ENCODE peak calls at places on chromosome 17, in four cellular contexts. One of them, this sample, is unnamed. For H3K36me3, the result is how much of the 10 kb centered on the place peaks cover.

GRCh38 chr17:72166040-72166439 is 45.2 kb downstream of the SOX9 start:
- DNase-seq in PC-3: no peak
- DNase-seq in right lobe of liver: no peak
- DNase-seq in cardiac muscle cell: no peak
- DNase-seq in this sample: no peak

GRCh38 chr17:33209671-33210070 is 83.4 kb downstream of the ASIC2 start:
- DNase-seq in right lobe of liver: no peak
- DNase-seq in PC-3: no peak
- DNase-seq in cardiac muscle cell: no peak
- DNase-seq in this sample: no peak

GRCh38 chr17:54408741-54409140 is 491.9 kb upstream of the TOM1L1 start:
- DNase-seq in cardiac muscle cell: no peak
- DNase-seq in right lobe of liver: no peak
- DNase-seq in PC-3: no peak
- DNase-seq in this sample: no peak

GRCh38 chr17:16475196-16475704 is 16.7 kb downstream of the LRRC75A start:
- DNase-seq in PC-3: no peak
- DNase-seq in cardiac muscle cell: no peak
- DNase-seq in right lobe of liver: no peak
- DNase-seq in this sample: no peak

GRCh38 chr17:50271173-50271750 is 3.0 kb upstream of the TMEM92 start:
- DNase-seq in right lobe of liver: no peak
- DNase-seq in PC-3: no peak
- DNase-seq in cardiac muscle cell: no peak
- DNase-seq in this sample: no peak

GRCh38 chr17:44219126-44219635 is 294 bp downstream of the UBTF start:
- DNase-seq in cardiac muscle cell: peak
- DNase-seq in right lobe of liver: peak
- DNase-seq in PC-3: peak
- DNase-seq in this sample: peak

GRCh38 chr17:27944546-27945332 is 51.6 kb upstream of the LYRM9 start:
- DNase-seq in right lobe of liver: no peak
- DNase-seq in PC-3: no peak
- DNase-seq in cardiac muscle cell: no peak
- DNase-seq in this sample: no peak

GRCh38 chr17:14297161-14297851 is 3.6 kb upstream of the HS3ST3B1 start:
- DNase-seq in cardiac muscle cell: peak
- DNase-seq in right lobe of liver: peak
- DNase-seq in PC-3: peak
- DNase-seq in this sample: peak

GRCh38 chr17:31525801-31526549 is 134.5 kb downstream of the RAB11FIP4 start:
- DNase-seq in PC-3: peak
- DNase-seq in right lobe of liver: no peak
- DNase-seq in cardiac muscle cell: no peak
- DNase-seq in this sample: no peak

GRCh38 chr17:32671891-32672290 is 185.1 kb downstream of the CDK5R1 start:
- DNase-seq in right lobe of liver: peak
- DNase-seq in cardiac muscle cell: peak
- DNase-seq in PC-3: peak
- DNase-seq in this sample: peak

GRCh38 chr17:6064855-6065254 is 5.3 kb upstream of the WSCD1 start:
- DNase-seq in PC-3: no peak
- DNase-seq in right lobe of liver: no peak
- DNase-seq in cardiac muscle cell: no peak
- DNase-seq in this sample: no peak

GRCh38 chr17:12078791-12079190 is 58.1 kb downstream of the MAP2K4 start:
- DNase-seq in right lobe of liver: no peak
- DNase-seq in PC-3: peak
- DNase-seq in cardiac muscle cell: peak
- DNase-seq in this sample: no peak

GRCh38 chr17:56426901-56427300 is 166.6 kb upstream of the NOG start:
- DNase-seq in right lobe of liver: no peak
- DNase-seq in PC-3: no peak
- DNase-seq in cardiac muscle cell: no peak
- DNase-seq in this sample: no peak

GRCh38 chr17:57648720-57649119 is 96.4 kb downstream of the CCDC182 start:
- DNase-seq in PC-3: no peak
- DNase-seq in right lobe of liver: no peak
- DNase-seq in cardiac muscle cell: no peak
- DNase-seq in this sample: no peak

DNA sequence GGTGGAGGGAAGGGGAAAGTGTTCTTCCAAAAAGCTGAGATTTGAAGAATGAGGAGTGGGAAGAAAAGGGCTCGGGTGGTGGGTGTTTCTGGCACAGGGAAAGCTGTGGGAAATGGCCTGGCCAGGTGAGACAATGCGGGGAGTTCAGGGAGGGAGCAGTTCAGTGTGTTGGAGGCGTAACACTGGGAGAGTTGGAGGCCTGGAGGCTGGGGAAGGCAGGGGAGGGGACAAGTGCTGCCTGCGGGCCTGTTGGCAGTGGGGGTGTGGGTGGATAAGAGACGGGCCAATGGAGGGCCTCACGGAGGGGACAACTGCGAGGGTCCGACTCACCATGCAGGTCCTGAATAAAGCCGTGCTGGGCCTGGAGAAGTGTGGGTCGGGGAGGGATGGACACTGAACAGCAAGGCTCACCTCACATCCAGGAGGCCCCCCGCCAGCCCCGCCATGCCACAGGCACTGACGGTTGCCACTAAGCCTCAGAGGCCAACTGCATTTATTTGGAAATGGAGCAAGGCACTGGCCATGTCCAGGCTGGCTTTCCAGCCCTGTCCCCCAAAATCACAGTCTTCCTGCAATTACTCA is 17.8 kb upstream of the KRT19 start:
- DNase-seq in cardiac muscle cell: no peak
- DNase-seq in PC-3: no peak
- DNase-seq in right lobe of liver: no peak
- DNase-seq in this sample: no peak
- H3K36me3 ChIP-seq in cardiac muscle cell: under half
- H3K36me3 ChIP-seq in PC-3: under half
- H3K36me3 ChIP-seq in right lobe of liver: under half
- H3K36me3 ChIP-seq in this sample: under half

GRCh38 chr17:66185842-66186241 is 6.1 kb downstream of the CEP112 start:
- DNase-seq in PC-3: no peak
- DNase-seq in right lobe of liver: no peak
- DNase-seq in cardiac muscle cell: no peak
- DNase-seq in this sample: no peak

GRCh38 chr17:66184392-66184791 is 7.5 kb downstream of the CEP112 start:
- DNase-seq in PC-3: no peak
- DNase-seq in cardiac muscle cell: no peak
- DNase-seq in right lobe of liver: no peak
- DNase-seq in this sample: no peak

GRCh38 chr17:66190738-66191606 is 961 bp downstream of the CEP112 start:
- DNase-seq in PC-3: peak
- DNase-seq in cardiac muscle cell: peak
- DNase-seq in right lobe of liver: no peak
- DNase-seq in this sample: no peak

GRCh38 chr17:66191607-66192377 is at the start of gene CEP112:
- DNase-seq in right lobe of liver: peak
- DNase-seq in cardiac muscle cell: peak
- DNase-seq in PC-3: peak
- DNase-seq in this sample: peak

GRCh38 chr17:66187718-66188117 is 4.2 kb downstream of the CEP112 start:
- DNase-seq in right lobe of liver: no peak
- DNase-seq in cardiac muscle cell: no peak
- DNase-seq in PC-3: no peak
- DNase-seq in this sample: no peak
- H3K4me3 ChIP-seq in right lobe of liver: no peak
- H3K4me3 ChIP-seq in cardiac muscle cell: no peak
- H3K4me3 ChIP-seq in PC-3: no peak
- H3K4me3 ChIP-seq in this sample: no peak

GRCh38 chr17:55410722-55411462 is 10.7 kb downstream of the MMD start:
- DNase-seq in cardiac muscle cell: peak
- DNase-seq in PC-3: peak
- DNase-seq in right lobe of liver: no peak
- DNase-seq in this sample: no peak
- H3K36me3 ChIP-seq in cardiac muscle cell: half or more
- H3K36me3 ChIP-seq in PC-3: under half
- H3K36me3 ChIP-seq in right lobe of liver: under half
- H3K36me3 ChIP-seq in this sample: under half

GRCh38 chr17:74148901-74149596 is 54.4 kb upstream of the RPL38 start:
- DNase-seq in right lobe of liver: no peak
- DNase-seq in PC-3: no peak
- DNase-seq in cardiac muscle cell: no peak
- DNase-seq in this sample: no peak

GRCh38 chr17:74147966-74148365 is 55.5 kb upstream of the RPL38 start:
- DNase-seq in right lobe of liver: no peak
- DNase-seq in cardiac muscle cell: no peak
- DNase-seq in PC-3: no peak
- DNase-seq in this sample: no peak

GRCh38 chr17:74145756-74146155 is 57.7 kb upstream of the RPL38 start:
- DNase-seq in PC-3: no peak
- DNase-seq in cardiac muscle cell: no peak
- DNase-seq in right lobe of liver: no peak
- DNase-seq in this sample: no peak

GRCh38 chr17:74148446-74148845 is 55.0 kb upstream of the RPL38 start:
- DNase-seq in PC-3: no peak
- DNase-seq in cardiac muscle cell: no peak
- DNase-seq in right lobe of liver: no peak
- DNase-seq in this sample: no peak

GRCh38 chr17:74147436-74147835 is 56.0 kb upstream of the RPL38 start:
- DNase-seq in right lobe of liver: no peak
- DNase-seq in cardiac muscle cell: no peak
- DNase-seq in PC-3: no peak
- DNase-seq in this sample: no peak
- H3K4me3 ChIP-seq in right lobe of liver: no peak
- H3K4me3 ChIP-seq in cardiac muscle cell: no peak
- H3K4me3 ChIP-seq in PC-3: no peak
- H3K4me3 ChIP-seq in this sample: no peak

DNA sequence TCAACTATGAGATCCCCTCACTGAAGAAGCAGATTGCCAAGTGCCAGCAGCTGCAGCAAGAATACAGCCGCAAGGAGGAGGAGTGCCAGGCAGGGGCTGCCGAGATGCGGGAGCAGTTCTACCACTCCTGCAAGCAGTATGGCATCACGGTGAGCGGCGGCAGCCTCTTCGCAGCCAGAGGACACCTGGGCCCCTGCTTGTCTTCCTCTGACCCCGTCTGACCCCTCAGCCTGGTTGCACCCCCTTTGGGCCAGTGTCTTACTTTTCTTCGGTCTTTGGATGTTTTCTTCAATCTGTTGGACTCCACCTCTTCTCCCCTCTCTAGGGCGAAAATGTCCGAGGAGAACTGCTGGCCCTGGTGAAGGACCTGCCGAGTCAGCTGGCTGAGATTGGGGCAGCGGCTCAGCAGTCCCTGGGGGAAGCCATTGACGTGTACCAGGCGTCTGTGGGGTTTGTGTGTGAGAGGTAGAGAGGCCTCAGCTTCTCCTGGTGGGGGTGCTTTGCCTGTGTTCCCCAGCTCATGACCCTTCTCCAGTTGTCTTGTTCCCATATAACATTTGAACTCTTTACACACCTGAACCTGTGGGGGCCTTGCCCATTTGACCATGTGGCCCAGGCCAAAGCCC is 4.4 kb downstream of the CDK5RAP3 start:
- DNase-seq in PC-3: no peak
- DNase-seq in cardiac muscle cell: no peak
- DNase-seq in right lobe of liver: no peak
- DNase-seq in this sample: no peak
- H3K36me3 ChIP-seq in PC-3: under half
- H3K36me3 ChIP-seq in cardiac muscle cell: under half
- H3K36me3 ChIP-seq in right lobe of liver: half or more
- H3K36me3 ChIP-seq in this sample: under half

DNA sequence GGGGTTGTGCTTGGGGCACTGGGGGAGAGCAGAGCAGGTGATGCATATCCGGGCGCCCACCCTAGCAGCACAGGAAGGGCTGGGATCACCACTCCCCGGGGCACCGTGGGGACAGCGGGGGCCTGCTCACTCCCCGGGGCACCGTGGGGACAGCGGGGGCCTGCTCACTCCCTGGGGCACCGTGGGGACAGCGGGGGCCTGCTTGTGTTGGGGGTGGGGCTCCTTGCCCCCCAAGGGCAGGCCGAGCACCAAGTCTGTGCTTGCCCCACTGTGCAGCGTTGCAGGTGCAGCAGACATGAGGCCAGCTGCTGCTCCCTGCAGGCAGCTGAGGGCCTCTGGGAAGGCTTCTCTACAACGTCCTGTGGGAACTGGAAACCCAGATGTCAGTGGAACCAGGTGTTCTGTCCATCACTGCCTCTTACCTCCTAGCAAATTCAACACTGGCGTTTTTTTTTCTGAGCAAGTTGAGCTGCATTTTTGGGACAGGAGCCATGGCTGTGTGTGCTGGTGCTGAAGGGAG is 25.0 kb upstream of the ZNF750 start:
- DNase-seq in cardiac muscle cell: no peak
- DNase-seq in PC-3: no peak
- DNase-seq in right lobe of liver: no peak
- DNase-seq in this sample: no peak
- H3K4me3 ChIP-seq in cardiac muscle cell: no peak
- H3K4me3 ChIP-seq in PC-3: no peak
- H3K4me3 ChIP-seq in right lobe of liver: no peak
- H3K4me3 ChIP-seq in this sample: no peak

This sample was measured in ovary.